ENCODE peak calls at places on chromosomes 7 and 10, in seven cellular contexts. X, T, J, A, G, S and N are unnamed samples.
A peak's percentile ranks its signal among the peaks of the same experiment; 100 is the strongest.

GRCh38 chr7:1533569-1534329 is 3.2 kb downstream of the MAFK start:
- DNase-seq in X (no peak), T (peak; percentile 65), J (peak; percentile 76), A (peak; percentile 93), G (peak; percentile 90), S (peak; percentile 87), N (peak; percentile 82)

GRCh38 chr7:4683884-4684565 is 1.9 kb downstream of the FOXK1 start:
- DNase-seq in X (peak; percentile 41), T (no peak), J (no peak), A (peak; percentile 80), G (peak; percentile 81), S (peak; percentile 82), N (peak; percentile 74)

GRCh38 chr10:120800528-120801323 is 50.4 kb upstream of the WDR11 start:
- DNase-seq in X (no peak), T (no peak), J (no peak), A (no peak), G (no peak), S (no peak), N (no peak)

GRCh38 chr10:74977072-74977471 is 134.4 kb upstream of the SAMD8 start:
- DNase-seq in X (no peak), T (no peak), J (no peak), A (no peak), G (no peak), S (no peak), N (no peak)

GRCh38 chr10:75469018-75469616 is 37.7 kb downstream of the LRMDA start:
- DNase-seq in X (peak; percentile 72), T (peak; percentile 83), J (peak; percentile 97), A (peak; percentile 99), G (no peak), S (peak; percentile 84), N (peak; percentile 58)

GRCh38 chr7:45978010-45978681 is 57.1 kb upstream of the IGFBP3 start:
- DNase-seq in X (no peak), T (peak; percentile 99), J (peak; percentile 95), A (peak; percentile 95), G (no peak), S (peak; percentile 76), N (peak; percentile 90)

GRCh38 chr7:136133491-136133990 is 156.4 kb upstream of the MTPN start:
- DNase-seq in X (no peak), T (no peak), J (peak; percentile 33), A (peak; percentile 18), G (no peak), S (no peak), N (peak; percentile 4)

GRCh38 chr7:73865738-73866445 is 4.9 kb downstream of the TMEM270 start:
- DNase-seq in X (peak; percentile 46), T (no peak), J (no peak), A (peak; percentile 60), G (no peak), S (no peak), N (no peak)

GRCh38 chr7:128916643-128916915 is 6.1 kb upstream of the KCP start:
- DNase-seq in X (no peak), T (no peak), J (no peak), A (no peak), G (no peak), S (no peak), N (no peak)

GRCh38 chr10:13371879-13372470 is 23.9 kb upstream of the SEPHS1 start:
- DNase-seq in X (peak; percentile 65), T (peak; percentile 33), J (peak; percentile 52), A (peak; percentile 83), G (no peak), S (peak; percentile 70), N (peak; percentile 67)

GRCh38 chr10:33273295-33274002 is 61.0 kb downstream of the NRP1 start:
- DNase-seq in X (peak; percentile 66), T (peak; percentile 97), J (peak; percentile 98), A (peak; percentile 96), G (peak; percentile 96), S (peak; percentile 96), N (peak; percentile 95)

GRCh38 chr10:42950606-42951485 is 126.0 kb upstream of the RET start:
- DNase-seq in X (no peak), T (no peak), J (no peak), A (no peak), G (peak; percentile 56), S (peak; percentile 51), N (no peak)

GRCh38 chr10:30980951-30981616 is 50.6 kb downstream of the ZNF438 start:
- DNase-seq in X (peak; percentile 83), T (no peak), J (peak; percentile 72), A (peak; percentile 94), G (no peak), S (peak; percentile 83), N (peak; percentile 67)

GRCh38 chr10:60978287-60979115 is 34.5 kb upstream of the RHOBTB1 start:
- DNase-seq in X (no peak), T (no peak), J (no peak), A (peak; percentile 48), G (no peak), S (no peak), N (peak; percentile 4)

GRCh38 chr7:151225948-151226510 is 976 bp downstream of the ABCF2 start:
- DNase-seq in X (no peak), T (no peak), J (no peak), A (peak; percentile 40), G (no peak), S (peak; percentile 55), N (no peak)

GRCh38 chr7:29563590-29564454 is at the start of gene PRR15:
- DNase-seq in X (no peak), T (no peak), J (no peak), A (no peak), G (peak; percentile 79), S (peak; percentile 77), N (peak; percentile 9)

GRCh38 chr10:5971315-5971832 is 6.0 kb downstream of the IL15RA start:
- DNase-seq in X (no peak), T (no peak), J (no peak), A (no peak), G (no peak), S (no peak), N (peak; percentile 48)

GRCh38 chr10:63798599-63799498 is 277.6 kb downstream of the REEP3 start:
- DNase-seq in X (peak; percentile 58), T (peak; percentile 83), J (peak; percentile 94), A (peak; percentile 91), G (peak; percentile 89), S (peak; percentile 85), N (peak; percentile 85)

GRCh38 chr10:6920072-6921019 is 340.3 kb upstream of the PRKCQ start:
- DNase-seq in X (peak; percentile 68), T (no peak), J (no peak), A (peak; percentile 51), G (peak; percentile 81), S (peak; percentile 68), N (peak; percentile 45)

DNA sequence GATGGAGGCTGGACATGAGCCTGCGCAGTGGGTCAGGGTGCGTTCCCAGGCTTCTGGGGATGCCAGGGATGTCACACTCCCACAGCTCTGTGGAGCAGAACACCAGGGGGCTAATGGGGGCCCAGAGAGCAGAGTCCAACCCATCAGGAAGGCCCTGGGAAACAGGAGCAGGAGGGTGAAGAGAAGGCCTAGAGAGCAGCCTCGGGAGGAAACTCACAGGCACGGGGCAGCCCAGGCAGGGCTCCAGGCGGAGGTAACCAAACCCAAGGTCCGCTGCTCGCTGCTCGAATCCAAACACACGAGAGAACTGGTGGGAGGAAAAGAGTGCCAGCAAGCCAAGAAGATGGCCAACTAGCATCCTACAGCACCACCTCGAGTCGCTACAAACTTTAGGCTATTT is 130.7 kb upstream of the LANCL2 start:
- DNase-seq in X (no peak), T (no peak), J (no peak), A (no peak), G (no peak), S (no peak), N (no peak)
- H3K4me3 ChIP-seq in X (no peak overlapping the region), T (no peak overlapping the region), J (no peak overlapping the region), A (no peak overlapping the region), G (no peak overlapping the region), S (no peak overlapping the region), N (no peak overlapping the region)

GRCh38 chr10:71210031-71210871 is 2.1 kb upstream of the UNC5B start:
- DNase-seq in X (no peak), T (no peak), J (no peak), A (no peak), G (peak; percentile 42), S (peak; percentile 32), N (no peak)

GRCh38 chr10:71207578-71207977 is 4.8 kb upstream of the UNC5B start:
- DNase-seq in X (no peak), T (no peak), J (no peak), A (no peak), G (no peak), S (no peak), N (no peak)

GRCh38 chr10:71211053-71211452 is 1.3 kb upstream of the UNC5B start:
- DNase-seq in X (no peak), T (no peak), J (no peak), A (no peak), G (peak; percentile 61), S (peak; percentile 51), N (no peak)

GRCh38 chr10:71211759-71212248 is 566 bp upstream of the UNC5B start:
- DNase-seq in X (no peak), T (no peak), J (no peak), A (no peak), G (no peak), S (no peak), N (no peak)

DNA sequence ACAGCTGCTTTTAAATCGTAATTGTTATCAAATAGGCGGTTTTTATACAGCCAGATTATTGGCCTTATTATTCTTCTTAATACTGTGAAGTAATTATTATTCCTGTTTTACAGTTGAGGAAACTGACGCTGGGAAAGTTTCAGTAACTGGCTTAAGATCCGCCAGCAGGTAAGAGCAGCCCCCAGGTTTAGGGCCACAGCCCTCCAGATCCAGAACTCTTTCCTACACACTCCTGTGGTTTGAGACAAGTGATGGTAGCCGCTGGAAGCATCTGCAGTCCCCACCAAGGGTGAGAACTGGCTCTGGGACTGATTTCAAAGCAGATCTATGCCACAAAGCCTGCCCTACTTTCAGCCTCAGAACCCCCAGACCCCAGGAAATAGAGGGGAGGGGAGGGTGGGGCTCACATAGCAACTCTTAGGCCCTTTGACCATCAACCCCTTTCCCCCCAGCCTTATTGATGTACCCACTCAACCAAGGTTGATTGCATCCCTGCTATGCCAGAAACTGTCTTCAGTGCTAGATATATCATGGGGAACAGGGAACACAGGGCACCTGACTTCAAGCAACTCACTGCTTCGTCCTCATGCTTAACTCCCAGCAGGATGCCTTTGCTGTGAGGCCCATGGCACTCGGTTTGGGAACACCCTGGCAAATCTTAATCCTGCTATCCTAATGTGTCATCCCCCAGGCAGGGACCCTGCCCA is 2.9 kb upstream of the UNC5B start:
- DNase-seq in X (no peak), T (no peak), J (no peak), A (no peak), G (no peak), S (peak; percentile 37), N (no peak)
- H3K4me3 ChIP-seq in X (no peak overlapping the region), T (no peak overlapping the region), J (no peak overlapping the region), A (no peak overlapping the region), G (no peak overlapping the region), S (no peak overlapping the region), N (no peak overlapping the region)

GRCh38 chr7:43586251-43586900 is 3.5 kb downstream of the STK17A start:
- DNase-seq in X (no peak), T (no peak), J (no peak), A (no peak), G (no peak), S (no peak), N (no peak)
- H3K4me3 ChIP-seq in X (no peak overlapping the region), T (no peak overlapping the region), J (no peak overlapping the region), A (no peak overlapping the region), G (peak overlapping the region; percentile 9), S (no peak overlapping the region), N (peak overlapping the region; percentile 75)

DNA sequence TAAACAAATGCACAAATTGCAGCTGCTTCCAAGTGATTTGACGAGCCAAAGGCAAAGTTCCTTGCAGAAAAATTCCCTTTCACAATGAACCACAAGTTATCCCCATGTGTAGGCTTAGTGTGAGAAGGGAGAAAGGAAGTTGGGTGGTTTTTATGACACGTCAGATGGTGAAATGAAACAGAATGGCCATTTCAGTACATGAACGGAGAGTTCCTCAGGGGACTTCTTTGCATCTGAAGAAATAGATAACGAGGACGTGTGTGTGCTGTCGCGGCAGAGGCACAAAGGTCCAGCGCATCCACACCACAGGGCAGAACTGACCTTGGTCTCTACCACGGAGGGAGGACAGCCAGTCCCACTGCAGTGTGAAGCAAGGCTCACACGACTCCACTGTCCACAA is 135.9 kb downstream of the PAXIP1 start:
- DNase-seq in X (no peak), T (no peak), J (no peak), A (no peak), G (no peak), S (no peak), N (no peak)
- H3K4me3 ChIP-seq in X (no peak overlapping the region), T (no peak overlapping the region), J (no peak overlapping the region), A (no peak overlapping the region), G (no peak overlapping the region), S (no peak overlapping the region), N (no peak overlapping the region)